ENCODE peak calls at places on chromosomes 12 and 14, in six cellular contexts. B is IMR-90; F is endothelial cell of umbilical vein; J is SK-N-MC; U is CD4-positive, CD25-positive, alpha-beta regulatory T cell; P is ovary. A is an unnamed sample. For H3K9me3, the result is how much of the 10 kb centered on the place peaks cover.

GRCh38 chr12:82694970-82695369 is 8.3 kb downstream of the TMTC2 start:
- DNase-seq in B (peak), F (peak), J (no peak), U (no peak), P (no peak), A (no peak)

GRCh38 chr14:92223027-92223426 is 99.9 kb upstream of the SLC24A4 start:
- DNase-seq in B (no peak), F (no peak), J (no peak), U (no peak), P (no peak), A (no peak)

GRCh38 chr12:81797100-81797499 is 38.0 kb upstream of the PPFIA2 start:
- DNase-seq in B (no peak), F (peak), J (peak), U (no peak), P (no peak), A (no peak)

GRCh38 chr14:64671591-64671990 is 32.6 kb upstream of the PLEKHG3 start:
- DNase-seq in B (peak), F (peak), J (no peak), U (no peak), P (no peak), A (no peak)

GRCh38 chr14:99575043-99576023 is 28.7 kb downstream of the CCDC85C start:
- DNase-seq in B (peak), F (no peak), J (no peak), U (no peak), P (peak), A (no peak)

GRCh38 chr14:73753887-73754880 is 40.0 kb upstream of the PNMA1 start:
- DNase-seq in B (no peak), F (peak), J (no peak), U (no peak), P (no peak), A (no peak)

GRCh38 chr12:126708492-126708896 is 1558.5 kb upstream of the TMEM132C start:
- DNase-seq in B (no peak), F (no peak), J (no peak), U (no peak), P (no peak), A (no peak)

GRCh38 chr14:62889354-62889753 is 155.9 kb downstream of the KCNH5 start:
- DNase-seq in B (peak), F (no peak), J (no peak), U (no peak), P (no peak), A (no peak)

GRCh38 chr12:24364921-24365320 is 415.5 kb upstream of the SOX5 start:
- DNase-seq in B (no peak), F (no peak), J (no peak), U (no peak), P (no peak), A (no peak)

GRCh38 chr12:9319044-9319841 is 111.0 kb upstream of the PZP start:
- DNase-seq in B (no peak), F (no peak), J (no peak), U (no peak), P (no peak), A (no peak)

GRCh38 chr12:123232472-123232806 is 502 bp downstream of the MPHOSPH9 start:
- DNase-seq in B (no peak), F (no peak), J (no peak), U (no peak), P (no peak), A (no peak)

GRCh38 chr12:113242018-113242418 is 20.8 kb downstream of the TPCN1 start:
- DNase-seq in B (no peak), F (no peak), J (no peak), U (no peak), P (peak), A (no peak)

GRCh38 chr12:120625557-120626419 is 14.6 kb upstream of the CABP1 start:
- DNase-seq in B (no peak), F (no peak), J (no peak), U (no peak), P (no peak), A (no peak)

GRCh38 chr12:131055093-131055465 is 101.4 kb downstream of the ADGRD1 start:
- DNase-seq in B (no peak), F (no peak), J (no peak), U (no peak), P (no peak), A (no peak)

GRCh38 chr12:131054345-131055092 is 100.8 kb downstream of the ADGRD1 start:
- DNase-seq in B (no peak), F (no peak), J (no peak), U (no peak), P (no peak), A (no peak)

GRCh38 chr12:131056626-131057025 is 102.9 kb downstream of the ADGRD1 start:
- DNase-seq in B (no peak), F (no peak), J (no peak), U (no peak), P (no peak), A (no peak)

GRCh38 chr12:131057211-131057721 is 103.6 kb downstream of the ADGRD1 start:
- DNase-seq in B (no peak), F (no peak), J (no peak), U (no peak), P (no peak), A (no peak)

DNA sequence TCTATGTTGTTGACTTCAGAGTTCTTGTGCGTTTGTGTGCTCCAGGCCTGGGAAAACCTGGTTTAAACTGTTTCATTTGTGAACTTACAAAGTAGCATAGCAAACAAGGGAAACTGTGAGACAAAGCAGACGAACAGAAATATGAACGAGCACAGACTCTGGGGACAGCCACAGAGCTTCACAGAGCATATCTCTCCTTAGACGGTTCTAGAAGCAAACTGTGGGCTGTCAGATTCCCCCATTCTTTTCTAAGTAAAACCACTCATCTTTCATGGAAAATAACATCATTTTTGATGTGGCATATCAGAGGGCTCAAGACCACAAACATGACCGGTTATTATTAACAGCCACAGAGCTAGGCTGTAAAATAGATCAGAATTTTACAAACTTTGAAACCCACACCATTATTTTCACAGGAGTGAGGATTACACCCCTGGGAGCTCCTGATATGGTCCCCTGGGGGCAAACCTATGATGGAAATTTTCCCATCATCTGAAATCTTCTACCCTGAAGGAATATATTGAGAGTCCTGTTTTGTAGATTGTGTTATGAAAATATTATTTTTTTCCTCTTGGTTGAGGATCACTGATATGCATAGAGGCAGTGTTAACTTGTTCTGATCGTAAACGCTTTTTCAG is 102.0 kb downstream of the ADGRD1 start:
- DNase-seq in B (no peak), F (no peak), J (no peak), U (no peak), P (no peak), A (no peak)
- H3K9me3 ChIP-seq in B (under half), F (under half), J (under half), U (under half), P (under half), A (under half)

GRCh38 chr12:34358198-34358597 is 335.9 kb downstream of the ALG10 start:
- DNase-seq in B (no peak), F (no peak), J (no peak), U (no peak), P (no peak), A (no peak)

GRCh38 chr12:34363050-34363673 is 340.9 kb downstream of the ALG10 start:
- DNase-seq in B (no peak), F (no peak), J (no peak), U (no peak), P (no peak), A (no peak)

GRCh38 chr12:34356233-34356987 is 334.1 kb downstream of the ALG10 start:
- DNase-seq in B (no peak), F (no peak), J (no peak), U (no peak), P (no peak), A (no peak)

GRCh38 chr12:34357791-34358190 is 335.5 kb downstream of the ALG10 start:
- DNase-seq in B (no peak), F (no peak), J (no peak), U (no peak), P (no peak), A (no peak)

DNA sequence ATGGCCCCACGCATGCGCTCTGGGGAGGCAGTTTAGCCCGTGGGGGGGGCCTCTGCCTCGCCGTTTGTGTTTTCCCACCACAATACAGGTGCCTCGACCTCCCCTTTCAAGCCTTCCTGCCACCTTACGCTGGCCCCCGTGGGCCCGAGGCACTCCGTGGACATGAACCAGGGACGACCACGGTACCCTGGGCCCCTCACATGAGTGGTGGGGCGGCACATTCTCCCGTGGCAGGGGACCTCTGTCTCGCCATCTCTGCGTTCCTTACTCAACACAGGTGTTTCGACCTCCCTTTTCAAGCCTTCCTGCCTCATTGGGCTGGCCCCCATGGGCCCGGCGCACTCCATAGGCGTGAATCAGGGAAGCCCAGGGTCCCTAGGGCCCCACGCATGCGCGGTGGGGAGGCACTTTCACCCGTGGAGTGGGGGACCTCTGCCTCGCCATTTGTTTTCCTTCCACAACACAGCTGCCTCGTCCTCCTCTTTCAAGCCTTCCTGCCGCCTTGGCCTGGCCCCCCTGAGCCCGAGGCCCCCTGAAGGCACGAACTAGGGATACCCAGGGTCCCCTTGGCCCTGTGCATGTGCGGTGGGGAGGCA is 339.5 kb downstream of the ALG10 start:
- DNase-seq in B (no peak), F (no peak), J (no peak), U (no peak), P (no peak), A (no peak)
- H3K9me3 ChIP-seq in B (under half), F (under half), J (under half), U (half or more), P (under half), A (under half)

GRCh38 chr12:125228519-125229260 is 163.5 kb downstream of the AACS start:
- DNase-seq in B (no peak), F (no peak), J (no peak), U (no peak), P (no peak), A (no peak)

GRCh38 chr12:125222876-125223275 is 157.6 kb downstream of the AACS start:
- DNase-seq in B (no peak), F (no peak), J (peak), U (no peak), P (no peak), A (no peak)

GRCh38 chr12:125221602-125222001 is 156.4 kb downstream of the AACS start:
- DNase-seq in B (no peak), F (no peak), J (no peak), U (no peak), P (no peak), A (no peak)

GRCh38 chr12:125229878-125230530 is 164.8 kb downstream of the AACS start:
- DNase-seq in B (no peak), F (no peak), J (no peak), U (no peak), P (no peak), A (no peak)

DNA sequence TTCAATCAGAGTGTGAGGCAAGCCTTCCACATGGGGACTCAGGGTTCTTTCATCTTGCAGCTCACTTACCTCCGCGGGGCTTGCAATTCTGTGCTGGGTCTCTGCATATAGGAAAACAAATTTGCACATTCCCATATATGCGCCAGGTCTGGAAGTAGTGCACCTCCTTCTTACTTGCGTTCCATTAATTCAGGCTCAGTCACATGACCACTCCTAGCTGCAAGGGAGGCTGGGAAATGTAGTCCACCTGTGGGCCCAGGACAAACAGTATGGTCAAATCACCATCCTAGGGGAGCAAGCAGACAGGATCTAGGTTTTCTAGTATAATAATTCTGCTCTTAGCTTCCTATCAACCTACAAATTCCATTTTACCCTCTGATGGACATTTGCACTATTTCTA is 160.4 kb downstream of the AACS start:
- DNase-seq in B (no peak), F (no peak), J (no peak), U (no peak), P (no peak), A (no peak)
- H3K9me3 ChIP-seq in B (under half), F (under half), J (under half), U (under half), P (under half), A (under half)

DNA sequence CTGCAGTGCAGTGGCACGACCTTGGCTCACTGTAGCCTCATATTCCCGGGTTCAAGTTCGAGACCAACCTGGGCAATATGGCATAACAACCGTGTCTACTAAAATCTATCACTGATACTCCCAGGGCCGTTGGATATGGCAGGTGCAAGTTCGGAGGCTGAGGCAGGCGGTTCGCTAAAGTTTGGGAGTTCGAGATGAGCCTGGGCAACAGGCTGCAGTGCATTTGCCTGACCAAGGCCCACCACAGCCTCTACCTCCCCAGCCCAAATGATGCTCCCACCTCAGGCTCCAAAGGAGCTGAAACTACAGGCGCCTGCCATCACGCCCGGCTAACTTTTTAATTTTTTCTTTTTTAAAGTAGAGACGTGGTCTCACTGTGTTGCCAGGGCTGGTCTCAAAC is 177.1 kb upstream of the ALG10B start:
- DNase-seq in B (no peak), F (no peak), J (no peak), U (no peak), P (no peak), A (no peak)
- H3K9me3 ChIP-seq in B (under half), F (under half), J (under half), U (under half), P (under half), A (under half)

A was measured in T-helper 17 cell.